ENCODE peak calls at places on chromosomes 4 and X, in seven cellular contexts. G is activated CD4-positive, CD25-positive, alpha-beta regulatory T cell; B is fibroblast of pulmonary artery; A is Panc1; T is CD4-positive, alpha-beta T cell; J is HCT116; O is DMS 273 treated with DMSO at 0.1 percent for 48 hours. K is an unnamed sample.

GRCh38 chrX:120036704-120037103 is 40.8 kb downstream of the RHOXF2B start:
- DNase-seq in O (no peak), A (no peak), G (no peak), B (no peak), J (no peak), T (no peak), K (no peak)

GRCh38 chr4:184097240-184097619 is 120.4 kb downstream of the ENPP6 start:
- DNase-seq in G (no peak), A (no peak), O (no peak), J (no peak), B (no peak), T (no peak), K (no peak)

GRCh38 chr4:15533817-15534216 is 64.1 kb downstream of the CC2D2A start:
- DNase-seq in O (no peak), T (no peak), A (no peak), J (no peak), G (no peak), B (no peak), K (no peak)

GRCh38 chr4:110184124-110184790 is 14.2 kb downstream of the ELOVL6 start:
- DNase-seq in B (peak), J (no peak), T (no peak), A (no peak), G (no peak), O (no peak), K (no peak)

GRCh38 chrX:134948333-134949241 is 42.2 kb upstream of the SMIM10 start:
- DNase-seq in O (no peak), G (no peak), J (peak), A (peak), B (peak), T (no peak), K (no peak)

GRCh38 chr4:76737180-76737579 is 160.8 kb downstream of the SOWAHB start:
- DNase-seq in J (no peak), T (no peak), B (no peak), A (no peak), G (no peak), O (no peak), K (no peak)

GRCh38 chr4:159105063-159105414 is 2.2 kb downstream of the RAPGEF2 start:
- DNase-seq in G (no peak), J (no peak), B (peak), T (no peak), O (no peak), A (no peak), K (peak)

GRCh38 chr4:81682492-81682891 is 210.8 kb upstream of the RASGEF1B start:
- DNase-seq in O (no peak), B (no peak), A (no peak), J (no peak), G (no peak), T (no peak), K (no peak)

GRCh38 chrX:132209527-132209926 is 9.7 kb downstream of the RAP2C start:
- DNase-seq in O (no peak), G (no peak), A (no peak), B (peak), T (no peak), J (no peak), K (no peak)

GRCh38 chr4:85883180-85883579 is 408.2 kb downstream of the ARHGAP24 start:
- DNase-seq in G (no peak), A (no peak), B (no peak), O (no peak), T (no peak), J (no peak), K (no peak)

GRCh38 chr4:98262431-98262830 is 1.2 kb downstream of the RAP1GDS1 start:
- DNase-seq in O (no peak), A (no peak), G (no peak), B (no peak), T (no peak), J (no peak), K (no peak)

GRCh38 chrX:115719171-115719570 is 158.2 kb downstream of the PLS3 start:
- DNase-seq in G (no peak), J (no peak), A (no peak), T (no peak), B (no peak), O (no peak), K (no peak)

GRCh38 chrX:55710701-55711100 is 6.8 kb upstream of the RRAGB start:
- DNase-seq in G (no peak), O (no peak), T (no peak), B (peak), A (no peak), J (no peak), K (no peak)

GRCh38 chrX:109632906-109633504 is 8.0 kb upstream of the KCNE5 start:
- DNase-seq in A (no peak), O (no peak), T (no peak), B (peak), J (no peak), G (no peak), K (no peak)

GRCh38 chr4:141246243-141246642 is 25.5 kb downstream of the ZNF330 start:
- DNase-seq in J (no peak), A (no peak), G (no peak), B (peak), T (no peak), O (no peak), K (no peak)

GRCh38 chr4:123411514-123411913 is 14.9 kb downstream of the SPRY1 start:
- DNase-seq in G (no peak), A (no peak), T (no peak), B (no peak), O (no peak), J (no peak), K (no peak)

K was measured in NCI-H446 treated with DMSO at 0.1 percent for 48 hours.